ENCODE peak calls at places on chromosomes 1 and 21, in ten cellular contexts. W is IMR-90; Y is activated CD8-positive, alpha-beta T cell treated with anti-CD3 and anti-CD28 coated beads for 36 hours; A is RWPE1; E is fibroblast of lung; U is progenitor cell of endocrine pancreas; G is endothelial cell; I is stomach; L is RWPE2; Z is HFFc6. K is an unnamed sample.

GRCh38 chr1:228918335-228918734 is 183.1 kb downstream of the RHOU start:
- DNase-seq in W (no peak), L (no peak), I (no peak), Z (no peak), G (no peak), Y (no peak), E (no peak), A (no peak), U (no peak), K (no peak)

GRCh38 chr1:36303650-36304360 is 2.4 kb upstream of the SH3D21 start:
- DNase-seq in Y (no peak), E (no peak), I (no peak), W (no peak), L (no peak), Z (no peak), A (no peak), U (no peak), G (no peak), K (no peak)

GRCh38 chr1:31004231-31004621 is 61.3 kb downstream of the PUM1 start:
- DNase-seq in G (no peak), I (no peak), Z (no peak), W (no peak), U (no peak), A (no peak), E (no peak), L (no peak), Y (no peak), K (no peak)

GRCh38 chr1:225747566-225747965 is 30.1 kb upstream of the SRP9 start:
- DNase-seq in L (no peak), E (no peak), U (no peak), Z (no peak), W (no peak), A (no peak), G (no peak), I (no peak), Y (no peak), K (no peak)

GRCh38 chr1:96703186-96703585 is 18.4 kb upstream of the PTBP2 start:
- DNase-seq in E (peak), W (peak), Z (no peak), Y (no peak), G (no peak), U (no peak), I (no peak), A (no peak), L (no peak), K (no peak)

GRCh38 chr21:39556176-39556575 is 56.6 kb upstream of the B3GALT5 start:
- DNase-seq in G (no peak), U (no peak), A (no peak), I (no peak), E (no peak), Z (no peak), Y (no peak), L (no peak), W (no peak), K (no peak)

GRCh38 chr1:172745014-172745413 is 86.1 kb downstream of the FASLG start:
- DNase-seq in L (no peak), G (peak), Y (peak), Z (peak), A (peak), E (peak), I (no peak), W (peak), U (no peak), K (no peak)

GRCh38 chr1:179709841-179710329 is 33.2 kb upstream of the FAM163A start:
- DNase-seq in W (peak), E (peak), U (no peak), Y (peak), G (no peak), L (no peak), Z (no peak), A (no peak), I (no peak), K (no peak)

GRCh38 chr1:13543927-13544556 is 30.2 kb upstream of the LRRC38 start:
- DNase-seq in A (peak), Z (no peak), Y (no peak), G (peak), U (no peak), I (peak), E (peak), L (no peak), W (no peak), K (no peak)

GRCh38 chr1:25536124-25536523 is 7.3 kb upstream of the LDLRAP1 start:
- DNase-seq in G (no peak), U (no peak), W (no peak), A (no peak), E (no peak), Z (no peak), Y (no peak), I (no peak), L (no peak), K (no peak)

GRCh38 chr1:25760122-25760719 is 39.8 kb upstream of the SELENON start:
- DNase-seq in U (no peak), L (no peak), Z (no peak), A (no peak), W (no peak), G (no peak), I (no peak), Y (no peak), E (no peak), K (no peak)

GRCh38 chr1:60989745-60990718 is 92.3 kb upstream of the NFIA start:
- DNase-seq in U (no peak), Y (no peak), G (no peak), A (no peak), E (peak), L (no peak), Z (peak), W (peak), I (no peak), K (no peak)

GRCh38 chr1:147849097-147849873 is 53.3 kb upstream of the GJA8 start:
- DNase-seq in L (no peak), A (no peak), Y (no peak), G (no peak), E (peak), I (no peak), U (no peak), W (peak), Z (peak), K (no peak)

GRCh38 chr1:78323311-78323710 is 167.5 kb upstream of the PTGFR start:
- DNase-seq in U (no peak), Y (no peak), A (no peak), W (peak), E (peak), G (no peak), L (no peak), I (no peak), Z (peak), K (no peak)

GRCh38 chr1:230326971-230327891 is 98.9 kb downstream of the PGBD5 start:
- DNase-seq in L (no peak), U (no peak), E (no peak), Z (no peak), A (no peak), Y (no peak), I (no peak), G (no peak), W (no peak), K (no peak)

GRCh38 chr1:186327331-186327730 is 47.7 kb downstream of the TPR start:
- DNase-seq in Z (no peak), W (no peak), E (no peak), Y (no peak), I (no peak), U (no peak), L (no peak), A (no peak), G (no peak), K (no peak)

GRCh38 chr1:96598416-96599168 is 123.0 kb upstream of the PTBP2 start:
- DNase-seq in A (no peak), L (no peak), I (no peak), Y (no peak), G (no peak), E (peak), W (peak), U (no peak), Z (no peak), K (no peak)

GRCh38 chr1:25572708-25573590 is 29.5 kb downstream of the LDLRAP1 start:
- DNase-seq in E (peak), Z (peak), G (peak), U (peak), Y (peak), L (no peak), I (peak), A (peak), W (peak), K (no peak)

GRCh38 chr1:235902638-235903542 is 36.2 kb upstream of the LYST start:
- DNase-seq in W (peak), I (peak), Y (no peak), G (no peak), E (peak), Z (peak), L (no peak), U (no peak), A (peak), K (no peak)

GRCh38 chr21:36079010-36079649 is 9.3 kb downstream of the CBR1 start:
- DNase-seq in A (no peak), Y (peak), W (no peak), U (no peak), L (no peak), G (no peak), Z (no peak), I (peak), E (no peak), K (no peak)

GRCh38 chr21:31335957-31336738 is 7.9 kb downstream of the TIAM1 start:
- DNase-seq in G (no peak), Z (no peak), U (no peak), E (peak), Y (peak), A (peak), I (no peak), W (peak), L (peak), K (no peak)

GRCh38 chr1:115112496-115113375 is 23.4 kb upstream of the TSPAN2 start:
- DNase-seq in Y (peak), L (no peak), W (no peak), E (no peak), Z (no peak), I (peak), G (peak), U (peak), A (no peak), K (no peak)

GRCh38 chr1:247576514-247576913 is 11.6 kb upstream of the OR2G2 start:
- DNase-seq in A (peak), E (no peak), W (no peak), L (no peak), Z (no peak), Y (no peak), I (no peak), G (no peak), U (no peak), K (no peak)

GRCh38 chr21:46004168-46004861 is 22.7 kb downstream of the COL6A1 start:
- DNase-seq in U (peak), Y (peak), I (peak), W (no peak), G (no peak), E (no peak), L (peak), A (no peak), Z (no peak), K (no peak)

GRCh38 chr1:41712687-41713086 is 206.0 kb downstream of the HIVEP3 start:
- DNase-seq in E (no peak), L (no peak), Z (peak), G (no peak), I (no peak), A (no peak), U (no peak), Y (no peak), W (no peak), K (no peak)

GRCh38 chr1:39908534-39908933 is 6.8 kb upstream of the MYCL start:
- DNase-seq in I (no peak), G (no peak), L (no peak), E (no peak), W (no peak), U (no peak), Z (no peak), A (no peak), Y (no peak), K (no peak)

GRCh38 chr1:5297199-5297877 is 642.9 kb downstream of the AJAP1 start:
- DNase-seq in U (no peak), Z (no peak), L (no peak), I (no peak), W (no peak), A (no peak), E (no peak), G (no peak), Y (no peak), K (no peak)

GRCh38 chr1:59315529-59316433 is 18.9 kb downstream of the FGGY start:
- DNase-seq in A (no peak), W (no peak), G (no peak), U (no peak), Y (no peak), L (no peak), Z (no peak), I (no peak), E (peak), K (no peak)

GRCh38 chr21:14773777-14774345 is 227.7 kb upstream of the SAMSN1 start:
- DNase-seq in Y (peak), W (no peak), Z (no peak), A (peak), G (peak), L (no peak), I (peak), E (no peak), U (no peak), K (no peak)

GRCh38 chr21:38359835-38360234 is 103.0 kb downstream of the KCNJ15 start:
- DNase-seq in Y (no peak), E (no peak), Z (no peak), U (no peak), I (no peak), L (no peak), G (no peak), W (no peak), A (no peak), K (no peak)

GRCh38 chr1:52904590-52905375 is 16.8 kb downstream of the ECHDC2 start:
- DNase-seq in W (no peak), A (peak), L (no peak), U (no peak), I (peak), Z (peak), G (peak), Y (peak), E (peak), K (peak)

GRCh38 chr1:168092151-168092550 is 44.6 kb downstream of the GPR161 start:
- DNase-seq in I (no peak), Z (no peak), L (no peak), U (no peak), A (no peak), Y (no peak), G (no peak), W (no peak), E (no peak), K (no peak)

GRCh38 chr1:153880962-153881361 is 41.8 kb downstream of the GATAD2B start:
- DNase-seq in Y (peak), I (peak), W (peak), A (peak), L (peak), U (no peak), E (peak), G (peak), Z (peak), K (no peak)

GRCh38 chr1:28236656-28237331 is 870 bp downstream of the ATP5IF1 start:
- DNase-seq in L (no peak), G (no peak), W (no peak), E (no peak), A (no peak), Y (peak), Z (no peak), U (no peak), I (no peak), K (no peak)

GRCh38 chr1:151711940-151712339 is 4.7 kb downstream of the CELF3 start:
- DNase-seq in W (no peak), Y (no peak), E (no peak), G (no peak), Z (no peak), L (no peak), A (no peak), I (no peak), U (no peak), K (no peak)

GRCh38 chr1:174171078-174171477 is 11.8 kb downstream of the RABGAP1L start:
- DNase-seq in I (no peak), A (no peak), W (no peak), E (no peak), Z (no peak), Y (no peak), L (no peak), G (no peak), U (no peak), K (no peak)

GRCh38 chr1:216726435-216726834 is 3.2 kb upstream of the ESRRG start:
- DNase-seq in A (no peak), G (no peak), I (no peak), Z (no peak), W (no peak), E (no peak), Y (no peak), L (no peak), U (no peak), K (no peak)
- TF ChIP-seq CTCF in A (no peak), G (peak), I (peak), Z (peak), W (no peak), E (no peak), Y (no peak), L (no peak), U (peak), K (peak)

GRCh38 chr1:109792056-109792831 is 28.5 kb upstream of the EPS8L3 start:
- DNase-seq in I (peak), L (peak), W (peak), A (peak), Y (no peak), E (peak), G (peak), Z (peak), U (no peak), K (no peak)
- TF ChIP-seq CTCF in I (no peak), L (peak), W (peak), A (no peak), Y (no peak), E (peak), G (no peak), Z (peak), U (no peak), K (peak)

DNA sequence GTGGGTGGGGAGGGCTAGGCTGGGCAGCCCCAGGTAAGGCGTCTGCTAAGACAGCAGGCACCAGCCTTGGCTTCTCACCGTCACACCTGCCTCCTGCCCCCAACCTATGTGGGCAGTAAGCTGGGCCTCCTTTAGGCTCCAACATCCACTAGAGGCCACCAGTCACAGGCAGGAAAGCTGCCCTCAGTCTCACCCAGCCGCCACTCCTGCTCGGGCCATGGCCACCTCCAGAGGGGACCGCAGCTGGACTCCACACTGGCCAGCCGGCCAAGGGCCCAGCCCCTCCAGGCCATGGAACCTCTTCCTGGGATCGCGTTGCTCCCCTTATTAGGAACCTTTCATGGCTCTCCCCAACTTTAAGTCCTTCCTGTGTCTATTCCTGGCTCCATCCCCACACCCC is 74.5 kb downstream of the MRPL37 start:
- DNase-seq in L (no peak), U (no peak), I (peak), A (no peak), Z (no peak), W (no peak), E (no peak), Y (no peak), G (no peak), K (no peak)
- TF ChIP-seq CTCF in L (no peak), U (no peak), I (no peak), A (no peak), Z (peak), W (no peak), E (no peak), Y (no peak), G (no peak), K (no peak)

GRCh38 chr21:25280061-25280460 is 327.2 kb downstream of the MRPL39 start:
- DNase-seq in Z (no peak), Y (no peak), E (no peak), I (no peak), L (no peak), U (no peak), A (no peak), W (no peak), G (no peak), K (no peak)

GRCh38 chr21:25281134-25281533 is 326.1 kb downstream of the MRPL39 start:
- DNase-seq in W (no peak), L (no peak), G (no peak), E (no peak), A (no peak), Y (no peak), Z (no peak), U (no peak), I (no peak), K (no peak)

DNA sequence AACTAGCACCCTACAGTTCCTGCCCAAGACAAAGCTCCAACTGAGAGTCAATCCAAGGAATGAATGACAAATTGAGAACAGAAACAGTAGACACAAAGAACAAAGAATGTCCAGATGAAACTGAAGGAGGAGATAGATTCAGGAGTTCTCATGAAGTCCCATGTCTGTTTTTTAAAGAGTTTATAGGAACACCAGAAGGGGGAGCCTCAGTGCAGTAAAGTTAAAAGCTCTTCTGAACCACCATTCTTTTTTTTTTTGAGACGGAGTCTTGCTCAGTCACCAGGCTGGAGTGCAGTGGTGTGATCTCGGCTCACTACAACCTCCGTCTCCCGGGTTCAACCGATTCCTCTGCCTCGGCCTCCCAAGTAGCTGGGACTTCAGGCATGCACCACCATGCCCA is 323.6 kb downstream of the MRPL39 start:
- DNase-seq in U (no peak), L (no peak), G (peak), Y (no peak), A (peak), Z (peak), I (no peak), W (peak), E (peak), K (no peak)
- TF ChIP-seq CTCF in U (peak), L (peak), G (peak), Y (peak), A (no peak), Z (peak), I (peak), W (peak), E (peak), K (no peak)

GRCh38 chr21:24042687-24043086 is 1564.6 kb downstream of the MRPL39 start:
- DNase-seq in W (no peak), I (no peak), L (no peak), Y (no peak), G (no peak), Z (no peak), A (no peak), U (no peak), E (no peak), K (no peak)

GRCh38 chr21:24045373-24045772 is 1561.9 kb downstream of the MRPL39 start:
- DNase-seq in A (no peak), L (no peak), Z (no peak), E (no peak), I (no peak), U (no peak), G (no peak), W (no peak), Y (no peak), K (no peak)

GRCh38 chr21:24046816-24047443 is 1560.4 kb downstream of the MRPL39 start:
- DNase-seq in Y (no peak), L (no peak), Z (no peak), I (no peak), G (no peak), U (no peak), W (no peak), E (no peak), A (no peak), K (no peak)

GRCh38 chr21:24050233-24050632 is 1557.0 kb downstream of the MRPL39 start:
- DNase-seq in Z (no peak), Y (no peak), W (no peak), G (no peak), A (no peak), E (no peak), I (no peak), L (no peak), U (no peak), K (no peak)

DNA sequence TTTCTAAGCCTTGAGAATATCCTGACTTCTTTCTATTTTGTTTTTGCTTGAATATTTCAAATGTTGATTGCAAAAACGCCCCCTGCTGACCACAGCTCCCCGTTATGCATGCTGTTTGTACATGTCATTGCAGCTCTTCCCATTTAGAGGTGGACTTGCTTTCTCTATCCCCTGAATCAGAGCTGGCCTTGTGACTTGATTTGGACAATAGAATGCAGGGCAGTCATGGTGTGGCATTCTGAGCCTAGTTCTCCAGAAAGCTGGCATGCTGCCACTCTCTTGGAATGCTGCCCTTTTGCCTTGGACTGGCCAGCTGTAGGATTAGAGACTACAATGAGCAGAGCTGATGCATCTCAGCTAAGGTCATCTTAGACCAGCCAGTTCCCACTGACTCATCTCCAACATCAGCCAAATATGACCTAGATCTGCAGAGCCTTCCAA is 1561.5 kb downstream of the MRPL39 start:
- DNase-seq in Y (peak), A (peak), W (peak), G (peak), L (peak), U (no peak), E (peak), Z (peak), I (peak), K (no peak)
- TF ChIP-seq CTCF in Y (peak), A (no peak), W (peak), G (no peak), L (peak), U (peak), E (peak), Z (peak), I (no peak), K (peak)

GRCh38 chr1:188194916-188195315 is 1366.2 kb downstream of the PLA2G4A start:
- DNase-seq in A (no peak), L (no peak), W (no peak), I (no peak), Y (no peak), Z (no peak), U (no peak), E (no peak), G (no peak), K (no peak)
- TF ChIP-seq CTCF in A (no peak), L (no peak), W (no peak), I (no peak), Y (no peak), Z (no peak), U (no peak), E (no peak), G (no peak), K (no peak)

K was measured in D721Med.